ENCODE peak calls at places on chromosomes 4 and X, in five cellular contexts. N is iPS DF 6.9, K is mesendoderm, L is GM23248, M is neural progenitor cell. B is an unnamed sample.

GRCh38 chr4:159283697-159284492 is 181.0 kb downstream of the RAPGEF2 start:
- DNase-seq in M (no peak), K (peak; percentile 96), N (no peak), L (peak; percentile 85), B (no peak)

GRCh38 chrX:100652266-100652665 is 8.3 kb downstream of the SRPX2 start:
- DNase-seq in L (no peak), N (no peak), M (no peak), K (no peak), B (no peak)

GRCh38 chrX:40304115-40304514 is 206.4 kb upstream of the BCOR start:
- DNase-seq in L (no peak), K (no peak), N (no peak), M (no peak), B (no peak)

GRCh38 chr4:4574792-4575191 is 32.9 kb upstream of the STX18 start:
- DNase-seq in N (no peak), K (peak; percentile 80), L (peak; percentile 86), M (peak; percentile 28), B (no peak)

GRCh38 chr4:118034061-118034785 is at the start of gene NDST3:
- DNase-seq in N (no peak), L (peak; percentile 37), K (peak; percentile 92), M (peak; percentile 88), B (peak; percentile 55)

GRCh38 chr4:37454263-37454800 is 209.8 kb downstream of the NWD2 start:
- DNase-seq in N (no peak), L (no peak), M (no peak), K (no peak), B (no peak)

GRCh38 chr4:137678796-137679195 is 146.5 kb upstream of the PCDH18 start:
- DNase-seq in N (no peak), K (no peak), L (peak; percentile 64), M (no peak), B (no peak)

GRCh38 chr4:100461796-100462195 is 56.0 kb downstream of the EMCN start:
- DNase-seq in L (no peak), K (no peak), N (no peak), M (no peak), B (no peak)

GRCh38 chr4:30821891-30822612 is 101.9 kb downstream of the PCDH7 start:
- DNase-seq in L (peak; percentile 17), M (no peak), K (peak; percentile 86), N (no peak), B (no peak)

GRCh38 chr4:5962416-5962815 is 55.8 kb downstream of the C4orf50 start:
- DNase-seq in L (no peak), M (peak; percentile 39), K (no peak), N (no peak), B (no peak)

GRCh38 chr4:184529283-184529682 is 54.9 kb upstream of the IRF2 start:
- DNase-seq in N (no peak), K (peak; percentile 84), L (no peak), M (no peak), B (peak; percentile 66)

GRCh38 chrX:23483396-23483795 is 148.7 kb downstream of the PTCHD1 start:
- DNase-seq in K (no peak), M (no peak), L (no peak), N (no peak), B (no peak)

GRCh38 chr4:10736895-10737294 is 52.3 kb upstream of the CLNK start:
- DNase-seq in K (no peak), L (no peak), M (no peak), N (no peak), B (no peak)

GRCh38 chrX:9207142-9207541 is 173.2 kb upstream of the FAM9B start:
- DNase-seq in N (no peak), K (peak; percentile 5), M (no peak), L (no peak), B (no peak)

GRCh38 chr4:69095301-69095731 is 958 bp upstream of the UGT2B7 start:
- DNase-seq in N (no peak), M (no peak), L (no peak), K (no peak), B (no peak)

GRCh38 chr4:183571350-183572076 is 66.7 kb downstream of the ING2 start:
- DNase-seq in N (no peak), K (peak; percentile 60), M (no peak), L (peak; percentile 42), B (no peak)

GRCh38 chrX:38804481-38805293 is 3.4 kb downstream of the MID1IP1 start:
- DNase-seq in N (no peak), L (peak; percentile 70), M (peak; percentile 46), K (peak; percentile 44), B (no peak)

GRCh38 chrX:38805294-38806053 is 4.2 kb downstream of the MID1IP1 start:
- DNase-seq in K (peak; percentile 59), N (no peak), M (peak; percentile 48), L (peak; percentile 89), B (peak; percentile 33)

GRCh38 chrX:38806875-38807601 is 5.8 kb downstream of the MID1IP1 start:
- DNase-seq in M (peak; percentile 6), N (no peak), L (peak; percentile 24), K (peak; percentile 36), B (no peak)

GRCh38 chrX:38806054-38806389 is 4.8 kb downstream of the MID1IP1 start:
- DNase-seq in M (no peak), L (peak; percentile 80), N (no peak), K (no peak), B (no peak)

GRCh38 chrX:38807873-38808272 is 6.6 kb downstream of the MID1IP1 start:
- DNase-seq in M (no peak), K (peak; percentile 55), L (peak; percentile 16), N (no peak), B (no peak)
- H3K27ac ChIP-seq in M (no peak overlapping the region), K (no peak overlapping the region), L (peak overlapping the region; percentile 27), N (no peak overlapping the region), B (no peak overlapping the region)

GRCh38 chr4:73731968-73732610 is 8.3 kb upstream of the CXCL8 start:
- DNase-seq in N (no peak), K (no peak), M (no peak), L (no peak), B (no peak)
- H3K27ac ChIP-seq in N (no peak overlapping the region), K (no peak overlapping the region), M (no peak overlapping the region), L (no peak overlapping the region), B (no peak overlapping the region)

DNA sequence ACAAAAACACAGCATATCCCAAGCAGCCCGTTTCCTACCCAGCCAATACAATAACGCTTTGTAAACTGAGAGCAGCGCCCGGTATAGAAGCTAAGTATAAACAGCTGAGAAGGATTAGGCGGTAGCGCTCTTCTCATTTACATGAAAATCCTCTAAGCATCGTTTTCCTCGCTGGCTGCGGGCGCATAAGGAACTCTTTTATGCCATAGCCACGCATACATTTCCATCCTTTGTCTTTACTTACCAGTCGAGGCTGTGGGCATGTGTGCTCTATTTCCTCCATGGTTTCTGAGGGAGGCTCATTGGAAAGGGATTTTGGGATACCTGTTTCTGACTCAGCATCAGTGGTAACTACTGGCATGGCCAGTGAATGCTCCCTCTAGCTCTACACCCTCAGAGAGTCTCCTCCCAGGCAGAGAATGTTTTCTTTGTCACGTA is 383 bp downstream of the PCYT1B start:
- DNase-seq in K (no peak), L (peak; percentile 13), N (peak; percentile 9), M (peak; percentile 93), B (no peak)
- H3K27ac ChIP-seq in K (peak overlapping the region; percentile 70), L (no peak overlapping the region), N (no peak overlapping the region), M (peak overlapping the region; percentile 98), B (no peak overlapping the region)

DNA sequence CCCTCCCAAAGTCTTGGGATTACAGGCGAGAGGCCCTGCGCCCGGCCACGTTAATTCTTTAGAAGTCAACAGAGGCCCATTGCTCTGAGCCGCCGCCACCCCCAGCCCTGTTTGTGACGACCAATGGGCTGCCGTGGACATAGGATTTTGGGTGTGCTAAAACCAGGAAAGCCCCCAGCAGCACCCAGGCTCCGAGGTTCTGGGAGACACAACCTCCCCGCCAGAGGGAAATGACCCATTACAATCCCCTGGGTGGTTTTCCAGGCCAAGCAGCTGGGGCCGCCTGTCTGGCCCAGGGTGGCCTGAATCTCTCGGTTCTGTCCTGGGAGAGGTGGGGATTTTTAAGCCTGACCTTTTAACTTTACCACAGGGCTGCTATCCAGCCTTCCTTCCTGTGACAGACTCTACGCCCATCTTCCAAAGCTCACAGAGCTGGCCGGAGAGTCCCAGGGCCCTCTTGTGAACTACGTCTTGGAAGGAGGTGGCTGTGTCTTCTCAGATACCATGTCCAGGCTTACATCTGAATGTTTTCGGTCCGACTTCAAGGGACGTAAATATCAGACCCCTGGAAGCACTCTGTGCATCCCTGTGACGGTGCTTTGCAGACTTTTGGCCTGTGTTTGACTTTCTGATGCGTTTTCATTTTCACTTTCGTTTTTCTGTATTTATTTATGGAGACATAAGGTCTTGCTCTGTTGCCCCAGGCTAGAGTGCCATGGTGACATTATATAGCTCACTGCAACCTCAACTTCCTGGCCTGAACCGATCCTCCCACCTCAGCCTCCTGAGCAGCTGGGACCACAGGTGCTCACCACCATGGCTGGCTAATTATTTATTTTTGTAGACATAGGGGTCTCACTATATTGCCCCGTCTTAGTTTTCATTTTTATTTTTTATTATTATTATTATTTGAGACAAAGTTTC is 36.0 kb downstream of the P2RY8 start:
- DNase-seq in M (no peak), K (no peak), L (no peak), N (no peak), B (no peak)
- H3K27ac ChIP-seq in M (no peak overlapping the region), K (no peak overlapping the region), L (no peak overlapping the region), N (no peak overlapping the region), B (no peak overlapping the region)

DNA sequence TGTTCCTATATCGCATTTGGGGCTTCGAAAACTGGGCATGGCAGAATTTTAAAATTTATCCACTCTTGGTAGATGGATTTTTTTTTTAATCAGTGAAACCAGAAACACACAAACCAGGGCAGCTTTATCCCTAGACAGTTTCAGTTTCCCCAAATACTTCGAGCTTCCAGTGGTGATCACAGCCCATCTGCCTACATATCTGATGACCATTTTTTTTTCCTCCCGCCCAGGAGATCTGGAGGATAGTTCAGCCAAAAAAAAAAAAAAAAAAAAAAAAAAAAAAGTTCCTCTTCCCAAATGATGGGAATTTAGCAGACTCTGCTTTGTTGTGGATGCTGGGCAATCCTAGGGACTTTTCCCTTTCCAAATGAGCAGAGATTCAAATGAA is 1.0 kb upstream of the TBC1D9 start:
- DNase-seq in K (no peak), L (no peak), M (peak; percentile 11), N (no peak), B (no peak)
- H3K27ac ChIP-seq in K (no peak overlapping the region), L (peak overlapping the region; percentile 64), M (no peak overlapping the region), N (no peak overlapping the region), B (peak overlapping the region; percentile 61)

GRCh38 chr4:115370490-115370889 is 257.1 kb upstream of the NDST4 start:
- DNase-seq in M (no peak), N (no peak), K (no peak), L (no peak), B (no peak)
- H3K27ac ChIP-seq in M (no peak overlapping the region), N (no peak overlapping the region), K (no peak overlapping the region), L (no peak overlapping the region), B (no peak overlapping the region)

DNA sequence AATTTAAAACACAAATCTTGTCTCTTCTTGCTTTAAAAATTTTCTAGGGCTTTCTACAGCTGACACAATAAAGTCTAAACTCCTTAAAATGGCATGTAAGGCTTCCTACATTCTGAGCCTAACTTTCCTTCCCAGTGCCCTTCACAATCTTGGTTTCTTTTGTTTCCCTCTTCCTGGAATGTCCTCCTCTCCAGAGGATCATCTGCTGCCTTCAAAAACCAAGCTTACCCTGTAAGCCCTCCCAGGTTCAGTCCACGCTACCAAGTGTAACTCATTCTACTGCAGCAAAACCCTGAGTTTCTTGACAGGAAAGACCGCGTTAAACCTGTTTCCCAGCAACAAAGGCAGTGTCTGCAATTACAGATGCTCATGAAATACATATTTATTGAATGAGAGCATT is 91.3 kb downstream of the SHISA3 start:
- DNase-seq in K (peak; percentile 48), L (no peak), N (no peak), M (peak; percentile 28), B (no peak)
- H3K27ac ChIP-seq in K (no peak overlapping the region), L (no peak overlapping the region), N (no peak overlapping the region), M (no peak overlapping the region), B (no peak overlapping the region)